ENCODE peak calls at places on chromosomes 3 and 15, in nine cellular contexts. X is body of pancreas, M is adipocyte, Z is heart right ventricle, P is mesendoderm, K is kidney epithelial cell, H is uterus, L is lower lobe of right lung, V is brain microvascular endothelial cell. A is an unnamed sample. For H3K27me3, the result is how much of the 10 kb centered on the place peaks cover.

GRCh38 chr3:176302271-176302670 is 895.0 kb downstream of the TBL1XR1 start:
- DNase-seq in H (no peak), L (no peak), M (no peak), P (no peak), X (no peak), Z (no peak), V (no peak), K (no peak), A (no peak)

GRCh38 chr15:57591237-57591821 is 375 bp upstream of the MYZAP start:
- DNase-seq in X (peak), M (no peak), V (no peak), K (no peak), L (no peak), Z (no peak), H (no peak), P (peak), A (no peak)

GRCh38 chr3:56980798-56981390 is 79.6 kb upstream of the SPATA12 start:
- DNase-seq in K (peak), L (no peak), M (peak), H (peak), X (no peak), P (peak), Z (no peak), V (peak), A (peak)

GRCh38 chr3:25044762-25045161 is 383.3 kb upstream of the RARB start:
- DNase-seq in X (no peak), M (no peak), K (no peak), H (no peak), L (no peak), V (no peak), P (no peak), Z (no peak), A (no peak)

GRCh38 chr3:108620250-108620649 is 30.7 kb downstream of the DZIP3 start:
- DNase-seq in Z (no peak), X (no peak), H (no peak), L (no peak), M (no peak), K (no peak), P (no peak), V (no peak), A (no peak)

GRCh38 chr15:45307230-45307924 is 55.3 kb downstream of the SLC28A2 start:
- DNase-seq in Z (no peak), M (peak), K (no peak), H (no peak), V (peak), L (no peak), P (no peak), X (no peak), A (no peak)

GRCh38 chr15:56913670-56914069 is 4.8 kb upstream of the TCF12 start:
- DNase-seq in K (no peak), V (peak), X (no peak), Z (no peak), M (no peak), L (no peak), P (peak), H (no peak), A (no peak)

GRCh38 chr15:39018966-39019365 is 454.4 kb upstream of the RASGRP1 start:
- DNase-seq in H (no peak), M (no peak), Z (no peak), P (no peak), L (no peak), V (no peak), X (no peak), K (no peak), A (no peak)

GRCh38 chr3:13543251-13543650 is 5.7 kb upstream of the FBLN2 start:
- DNase-seq in K (no peak), X (peak), L (no peak), M (peak), H (peak), Z (peak), V (peak), P (peak), A (peak)

GRCh38 chr3:16437640-16438039 is 75.9 kb downstream of the RFTN1 start:
- DNase-seq in P (no peak), X (no peak), Z (no peak), L (no peak), H (no peak), V (no peak), K (no peak), M (no peak), A (no peak)

GRCh38 chr3:141386611-141387110 is 18.4 kb downstream of the ZBTB38 start:
- DNase-seq in M (peak), V (no peak), P (no peak), K (no peak), Z (no peak), L (no peak), X (no peak), H (no peak), A (no peak)

GRCh38 chr3:156161172-156161571 is 40.8 kb downstream of the KCNAB1 start:
- DNase-seq in H (no peak), M (no peak), L (no peak), X (no peak), Z (no peak), V (no peak), P (no peak), K (no peak), A (no peak)

GRCh38 chr3:180912304-180913226 is at the start of gene FXR1:
- DNase-seq in X (peak), K (peak), H (peak), L (peak), V (peak), M (peak), P (peak), Z (peak), A (peak)

GRCh38 chr3:82240322-82240721 is 478.9 kb upstream of the GBE1 start:
- DNase-seq in M (no peak), Z (no peak), H (no peak), V (no peak), K (no peak), X (no peak), L (no peak), P (no peak), A (no peak)

GRCh38 chr15:39969871-39970270 is 36.0 kb downstream of the EIF2AK4 start:
- DNase-seq in Z (peak), P (peak), M (peak), V (peak), X (peak), H (peak), K (peak), L (peak), A (peak)

GRCh38 chr3:144314946-144315345 is 343.3 kb downstream of the DIPK2A start:
- DNase-seq in L (no peak), V (no peak), Z (no peak), H (no peak), P (no peak), M (no peak), K (no peak), X (no peak), A (no peak)

GRCh38 chr3:12729313-12729676 is 29.8 kb downstream of the TMEM40 start:
- DNase-seq in X (no peak), Z (peak), K (no peak), L (no peak), P (no peak), V (no peak), M (peak), H (no peak), A (no peak)

GRCh38 chr15:41881925-41882688 is 11.7 kb downstream of the SPTBN5 start:
- DNase-seq in K (no peak), L (no peak), P (peak), X (peak), H (no peak), M (no peak), Z (peak), V (no peak), A (no peak)

GRCh38 chr15:88069561-88069960 is 187.0 kb downstream of the NTRK3 start:
- DNase-seq in H (no peak), X (no peak), M (no peak), Z (no peak), K (no peak), L (no peak), V (no peak), P (no peak), A (no peak)

GRCh38 chr3:158313344-158313927 is 203.5 kb downstream of the RSRC1 start:
- DNase-seq in L (no peak), Z (no peak), P (peak), K (no peak), V (peak), M (peak), H (no peak), X (no peak), A (no peak)

GRCh38 chr3:73863546-73864079 is 238.9 kb upstream of the PDZRN3 start:
- DNase-seq in L (no peak), X (no peak), K (no peak), M (no peak), P (no peak), H (no peak), V (no peak), Z (no peak), A (no peak)

GRCh38 chr3:194574639-194575483 is 58.4 kb downstream of the TMEM44 start:
- DNase-seq in M (no peak), P (no peak), X (no peak), Z (no peak), H (no peak), V (peak), K (no peak), L (no peak), A (peak)

GRCh38 chr3:131283862-131284261 is 97.7 kb upstream of the NUDT16 start:
- DNase-seq in P (peak), M (no peak), V (no peak), X (peak), K (no peak), L (no peak), Z (no peak), H (no peak), A (no peak)

GRCh38 chr3:59908700-59909099 is 858.9 kb upstream of the CFAP20DC start:
- DNase-seq in P (no peak), Z (no peak), X (no peak), H (no peak), K (no peak), V (no peak), M (no peak), L (no peak), A (no peak)

GRCh38 chr3:197807969-197808587 is 17.0 kb downstream of the LRCH3 start:
- DNase-seq in V (no peak), P (no peak), K (no peak), L (no peak), X (no peak), H (no peak), Z (no peak), M (peak), A (no peak)

GRCh38 chr3:142987707-142988106 is 13.7 kb upstream of the U2SURP start:
- DNase-seq in Z (no peak), P (peak), L (no peak), M (no peak), X (no peak), H (no peak), K (no peak), V (peak), A (peak)

GRCh38 chr3:72460215-72461174 is 387.8 kb downstream of the SHQ1 start:
- DNase-seq in P (no peak), Z (no peak), K (no peak), L (no peak), V (no peak), X (no peak), M (no peak), H (no peak), A (no peak)

GRCh38 chr15:64905119-64905831 is 6.4 kb upstream of the ANKDD1A start:
- DNase-seq in M (peak), X (peak), H (peak), P (peak), Z (peak), K (no peak), V (peak), L (peak), A (peak)

GRCh38 chr3:125079675-125080045 is 23.9 kb upstream of the HEG1 start:
- DNase-seq in K (no peak), P (no peak), X (no peak), Z (no peak), L (no peak), M (peak), V (no peak), H (no peak), A (no peak)

GRCh38 chr3:190696777-190697501 is 165.6 kb downstream of the GMNC start:
- DNase-seq in L (no peak), P (peak), H (no peak), X (no peak), M (peak), Z (no peak), V (no peak), K (no peak), A (no peak)

GRCh38 chr3:44831241-44831640 is 30.5 kb upstream of the TMEM42 start:
- DNase-seq in V (no peak), M (no peak), H (no peak), X (no peak), L (no peak), K (no peak), P (no peak), Z (no peak), A (no peak)

GRCh38 chr15:71137138-71137518 is 21.9 kb downstream of the THSD4 start:
- DNase-seq in K (no peak), H (peak), L (no peak), P (no peak), Z (no peak), M (no peak), X (peak), V (no peak), A (no peak)

GRCh38 chr3:47424434-47425382 is 43.9 kb downstream of the PTPN23 start:
- DNase-seq in H (no peak), L (no peak), V (no peak), K (no peak), Z (no peak), P (no peak), M (no peak), X (no peak), A (no peak)

GRCh38 chr15:36499751-36500389 is 79.6 kb upstream of the CDIN1 start:
- DNase-seq in V (no peak), K (no peak), H (no peak), P (no peak), Z (no peak), X (no peak), L (no peak), M (peak), A (no peak)

GRCh38 chr3:128316456-128316855 is 150.2 kb downstream of the DNAJB8 start:
- DNase-seq in L (no peak), V (no peak), X (peak), M (no peak), H (peak), Z (no peak), K (no peak), P (no peak), A (no peak)

GRCh38 chr3:64381369-64381768 is 156.1 kb upstream of the PRICKLE2 start:
- DNase-seq in X (no peak), Z (no peak), H (no peak), P (no peak), M (no peak), K (no peak), V (no peak), L (no peak), A (no peak)

GRCh38 chr3:31288641-31289100 is 244.1 kb upstream of the STT3B start:
- DNase-seq in V (peak), X (no peak), H (peak), K (peak), P (peak), L (no peak), Z (peak), M (peak), A (peak)

GRCh38 chr15:77071338-77072223 is 672 bp upstream of the TSPAN3 start:
- DNase-seq in H (no peak), L (no peak), Z (no peak), V (no peak), M (no peak), P (no peak), X (no peak), K (no peak), A (no peak)
- H3K4me3 ChIP-seq in H (no peak), L (peak), Z (no peak), V (no peak), M (peak), P (no peak), X (no peak), K (no peak), A (peak)

GRCh38 chr15:52292780-52293392 is 2.7 kb downstream of the MYO5C start:
- DNase-seq in K (no peak), H (no peak), P (no peak), X (peak), Z (no peak), M (no peak), L (no peak), V (no peak), A (no peak)
- H3K27me3 ChIP-seq in K (under half), H (under half), P (under half), X (under half), Z (under half), M (under half), L (under half), V (under half), A (under half)

GRCh38 chr3:33791477-33792166 is 6.8 kb upstream of the PDCD6IP start:
- DNase-seq in Z (no peak), H (no peak), P (no peak), M (no peak), X (no peak), L (peak), K (no peak), V (peak), A (no peak)

GRCh38 chr3:33789183-33789954 is 9.1 kb upstream of the PDCD6IP start:
- DNase-seq in V (no peak), H (no peak), K (no peak), L (no peak), P (peak), M (no peak), X (no peak), Z (no peak), A (no peak)

GRCh38 chr3:33790091-33790490 is 8.3 kb upstream of the PDCD6IP start:
- DNase-seq in P (no peak), M (no peak), L (no peak), K (no peak), Z (no peak), V (no peak), X (no peak), H (no peak), A (no peak)

GRCh38 chr3:33787328-33788009 is 11.0 kb upstream of the PDCD6IP start:
- DNase-seq in L (peak), H (peak), X (peak), K (no peak), M (peak), Z (no peak), P (peak), V (peak), A (peak)

GRCh38 chr3:33786565-33787327 is 11.7 kb upstream of the PDCD6IP start:
- DNase-seq in L (no peak), V (peak), K (no peak), X (no peak), H (no peak), M (peak), P (peak), Z (no peak), A (no peak)
- H3K4me3 ChIP-seq in L (peak), V (peak), K (no peak), X (no peak), H (no peak), M (peak), P (no peak), Z (no peak), A (no peak)

DNA sequence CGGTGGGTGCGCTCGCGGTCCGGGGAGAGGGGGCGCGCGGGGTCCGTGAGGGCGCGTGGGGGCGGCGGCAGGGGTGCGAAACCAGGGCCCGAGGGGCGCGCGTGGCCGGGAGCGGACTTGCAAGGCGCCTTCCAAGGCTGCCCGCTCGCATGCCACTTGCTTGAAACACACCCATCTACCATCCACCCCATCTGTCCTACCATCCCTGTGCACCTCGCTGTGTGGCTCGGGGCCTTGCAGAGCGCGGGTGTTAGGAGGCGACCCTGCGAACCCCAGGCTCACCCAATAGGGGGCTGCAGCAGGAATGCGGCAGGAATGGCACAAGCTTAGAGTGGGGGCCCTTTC is 240 bp downstream of the CFAP100 start:
- DNase-seq in V (no peak), M (no peak), H (no peak), K (no peak), P (no peak), L (no peak), Z (no peak), X (no peak), A (no peak)
- H3K27me3 ChIP-seq in V (under half), M (under half), H (under half), K (under half), P (under half), L (under half), Z (under half), X (under half), A (under half)